ENCODE peak calls at places on chromosomes 6 and 20, in seven cellular contexts. X is SHP77, Q is Peyer's patch, L is colonic mucosa, I is mucosa of gallbladder, K is endothelial cell, N is NCI-H1105 treated with DMSO at 0.1 percent for 48 hours. O is an unnamed sample.

GRCh38 chr20:54103067-54103761 is 32.8 kb upstream of the BCAS1 start:
- DNase-seq in Q (peak; percentile 94), K (peak; percentile 88), I (peak; percentile 76), L (peak; percentile 93), X (peak; percentile 62), N (peak; percentile 48), O (peak; percentile 15)

GRCh38 chr6:140203611-140204553 is 829.4 kb upstream of the CITED2 start:
- DNase-seq in L (no peak), I (no peak), K (no peak), N (peak; percentile 74), Q (no peak), X (no peak), O (no peak)

GRCh38 chr6:154570505-154570904 is 60.0 kb upstream of the CNKSR3 start:
- DNase-seq in I (no peak), L (no peak), K (no peak), X (no peak), Q (peak; percentile 58), N (no peak), O (no peak)

GRCh38 chr6:24936641-24937317 is 1.0 kb upstream of the RIPOR2 start:
- DNase-seq in X (no peak), K (no peak), Q (no peak), N (no peak), I (no peak), L (no peak), O (no peak)

GRCh38 chr6:108446629-108447150 is 114.0 kb upstream of the FOXO3 start:
- DNase-seq in L (no peak), X (no peak), Q (no peak), K (no peak), N (no peak), I (no peak), O (no peak)

GRCh38 chr6:79676785-79677736 is 45.9 kb downstream of the SH3BGRL2 start:
- DNase-seq in K (no peak), X (no peak), Q (no peak), N (no peak), L (no peak), I (no peak), O (no peak)

GRCh38 chr6:21999012-21999528 is 297.8 kb downstream of the PRL start:
- DNase-seq in Q (no peak), X (peak; percentile 70), L (no peak), K (no peak), N (no peak), I (no peak), O (peak; percentile 90)

GRCh38 chr6:26328265-26328844 is 36.6 kb upstream of the BTN3A2 start:
- DNase-seq in K (no peak), I (no peak), L (no peak), N (no peak), Q (no peak), X (peak; percentile 37), O (peak; percentile 15)

GRCh38 chr6:2196079-2196679 is 49.2 kb downstream of the GMDS start:
- DNase-seq in I (peak; percentile 33), K (peak; percentile 42), L (peak; percentile 46), X (peak; percentile 35), N (peak; percentile 80), Q (peak; percentile 66), O (peak; percentile 51)

GRCh38 chr6:3861424-3861823 is 12.3 kb downstream of the FAM50B start:
- DNase-seq in L (no peak), N (no peak), K (no peak), X (no peak), Q (no peak), I (no peak), O (no peak)

GRCh38 chr6:72636215-72636614 is 14.4 kb downstream of the KCNQ5 start:
- DNase-seq in X (no peak), I (no peak), N (no peak), Q (no peak), L (no peak), K (no peak), O (no peak)

O was measured in NCI-H1694.